ENCODE peak calls at places on chromosomes 5 and 9, in four cellular contexts. One of them, this sample, is unnamed.

GRCh38 chr5:172173771-172174170 is 14.3 kb downstream of the STK10 start:
- DNase-seq in fibroblast of lung: peak
- DNase-seq in brain microvascular endothelial cell: peak
- DNase-seq in A549: no peak
- DNase-seq in this sample: no peak

GRCh38 chr9:84917366-84918063 is 248.0 kb downstream of the NTRK2 start:
- DNase-seq in brain microvascular endothelial cell: no peak
- DNase-seq in fibroblast of lung: no peak
- DNase-seq in A549: no peak
- DNase-seq in this sample: no peak

GRCh38 chr5:32916648-32917047 is 205.5 kb downstream of the NPR3 start:
- DNase-seq in brain microvascular endothelial cell: peak
- DNase-seq in fibroblast of lung: peak
- DNase-seq in A549: peak
- DNase-seq in this sample: peak

GRCh38 chr5:34905564-34905963 is 9.7 kb downstream of the RAD1 start:
- DNase-seq in fibroblast of lung: peak
- DNase-seq in A549: peak
- DNase-seq in brain microvascular endothelial cell: no peak
- DNase-seq in this sample: no peak

GRCh38 chr5:83249156-83249555 is 171.8 kb downstream of the XRCC4 start:
- DNase-seq in fibroblast of lung: peak
- DNase-seq in brain microvascular endothelial cell: no peak
- DNase-seq in A549: no peak
- DNase-seq in this sample: no peak

GRCh38 chr5:87114631-87115030 is 153.1 kb upstream of the RASA1 start:
- DNase-seq in fibroblast of lung: no peak
- DNase-seq in brain microvascular endothelial cell: no peak
- DNase-seq in A549: no peak
- DNase-seq in this sample: no peak

GRCh38 chr5:126594676-126595485 is at the start of gene ALDH7A1:
- DNase-seq in fibroblast of lung: peak
- DNase-seq in brain microvascular endothelial cell: peak
- DNase-seq in A549: peak
- DNase-seq in this sample: peak

GRCh38 chr5:159362190-159362589 is 31.9 kb upstream of the IL12B start:
- DNase-seq in A549: no peak
- DNase-seq in fibroblast of lung: no peak
- DNase-seq in brain microvascular endothelial cell: no peak
- DNase-seq in this sample: no peak

GRCh38 chr9:131480258-131480657 is 22.5 kb upstream of the POMT1 start:
- DNase-seq in brain microvascular endothelial cell: no peak
- DNase-seq in fibroblast of lung: no peak
- DNase-seq in A549: no peak
- DNase-seq in this sample: no peak

GRCh38 chr9:95511952-95512750 is 4.6 kb downstream of the PTCH1 start:
- DNase-seq in brain microvascular endothelial cell: no peak
- DNase-seq in fibroblast of lung: peak
- DNase-seq in A549: no peak
- DNase-seq in this sample: no peak

GRCh38 chr9:113695901-113696300 is 180.2 kb upstream of the ZNF618 start:
- DNase-seq in brain microvascular endothelial cell: no peak
- DNase-seq in A549: no peak
- DNase-seq in fibroblast of lung: no peak
- DNase-seq in this sample: no peak

GRCh38 chr5:136135536-136135935 is 2.9 kb downstream of the SMAD5 start:
- DNase-seq in fibroblast of lung: peak
- DNase-seq in A549: no peak
- DNase-seq in brain microvascular endothelial cell: no peak
- DNase-seq in this sample: no peak

GRCh38 chr5:108642170-108642906 is 105.4 kb upstream of the FER start:
- DNase-seq in brain microvascular endothelial cell: peak
- DNase-seq in A549: peak
- DNase-seq in fibroblast of lung: peak
- DNase-seq in this sample: peak

GRCh38 chr5:170070556-170071412 is 34.9 kb upstream of the FOXI1 start:
- DNase-seq in A549: peak
- DNase-seq in brain microvascular endothelial cell: peak
- DNase-seq in fibroblast of lung: peak
- DNase-seq in this sample: peak

GRCh38 chr5:157473383-157474370 is 13.7 kb downstream of the NIPAL4 start:
- DNase-seq in fibroblast of lung: no peak
- DNase-seq in brain microvascular endothelial cell: peak
- DNase-seq in A549: no peak
- DNase-seq in this sample: no peak

GRCh38 chr5:106759581-106759980 is 911.2 kb downstream of the EFNA5 start:
- DNase-seq in fibroblast of lung: peak
- DNase-seq in A549: no peak
- DNase-seq in brain microvascular endothelial cell: peak
- DNase-seq in this sample: peak

GRCh38 chr5:151745071-151745705 is 13.2 kb downstream of the ATOX1 start:
- DNase-seq in A549: no peak
- DNase-seq in brain microvascular endothelial cell: peak
- DNase-seq in fibroblast of lung: peak
- DNase-seq in this sample: peak

GRCh38 chr9:20683351-20684034 is 566 bp upstream of the FOCAD start:
- DNase-seq in fibroblast of lung: peak
- DNase-seq in A549: peak
- DNase-seq in brain microvascular endothelial cell: peak
- DNase-seq in this sample: no peak

GRCh38 chr5:23525751-23526150 is 18.3 kb downstream of the PRDM9 start:
- DNase-seq in brain microvascular endothelial cell: no peak
- DNase-seq in A549: no peak
- DNase-seq in fibroblast of lung: no peak
- DNase-seq in this sample: no peak

GRCh38 chr5:132751444-132751843 is 4.2 kb downstream of the CCNI2 start:
- DNase-seq in brain microvascular endothelial cell: peak
- DNase-seq in A549: no peak
- DNase-seq in fibroblast of lung: peak
- DNase-seq in this sample: no peak

GRCh38 chr9:88398016-88398415 is 9.8 kb downstream of the SPIN1 start:
- DNase-seq in A549: no peak
- DNase-seq in brain microvascular endothelial cell: no peak
- DNase-seq in fibroblast of lung: no peak
- DNase-seq in this sample: no peak

GRCh38 chr5:54713923-54714581 is 196.5 kb downstream of the SNX18 start:
- DNase-seq in brain microvascular endothelial cell: peak
- DNase-seq in fibroblast of lung: peak
- DNase-seq in A549: no peak
- DNase-seq in this sample: peak

GRCh38 chr5:39274388-39275085 is 55.2 kb upstream of the FYB1 start:
- DNase-seq in A549: no peak
- DNase-seq in fibroblast of lung: peak
- DNase-seq in brain microvascular endothelial cell: no peak
- DNase-seq in this sample: no peak

GRCh38 chr5:56684159-56684558 is 131.2 kb upstream of the MAP3K1 start:
- DNase-seq in brain microvascular endothelial cell: no peak
- DNase-seq in A549: no peak
- DNase-seq in fibroblast of lung: no peak
- DNase-seq in this sample: no peak

GRCh38 chr9:12538842-12539584 is 154.2 kb upstream of the TYRP1 start:
- DNase-seq in brain microvascular endothelial cell: no peak
- DNase-seq in A549: no peak
- DNase-seq in fibroblast of lung: no peak
- DNase-seq in this sample: no peak

GRCh38 chr9:127734747-127735529 is at the start of gene TOR2A:
- DNase-seq in A549: peak
- DNase-seq in fibroblast of lung: peak
- DNase-seq in brain microvascular endothelial cell: peak
- DNase-seq in this sample: peak

GRCh38 chr5:76250463-76250862 is 152.6 kb upstream of the IQGAP2 start:
- DNase-seq in brain microvascular endothelial cell: no peak
- DNase-seq in A549: no peak
- DNase-seq in fibroblast of lung: no peak
- DNase-seq in this sample: no peak

GRCh38 chr5:13566903-13567339 is 377.6 kb downstream of the DNAH5 start:
- DNase-seq in fibroblast of lung: peak
- DNase-seq in A549: peak
- DNase-seq in brain microvascular endothelial cell: peak
- DNase-seq in this sample: no peak

GRCh38 chr5:33563530-33563929 is 122.8 kb downstream of the TARS1 start:
- DNase-seq in fibroblast of lung: no peak
- DNase-seq in A549: no peak
- DNase-seq in brain microvascular endothelial cell: no peak
- DNase-seq in this sample: no peak

GRCh38 chr5:179326176-179326997 is 18.9 kb downstream of the ADAMTS2 start:
- DNase-seq in fibroblast of lung: peak
- DNase-seq in A549: no peak
- DNase-seq in brain microvascular endothelial cell: no peak
- DNase-seq in this sample: no peak

GRCh38 chr5:181236471-181236870 is 7.2 kb downstream of the RACK1 start:
- DNase-seq in brain microvascular endothelial cell: no peak
- DNase-seq in A549: no peak
- DNase-seq in fibroblast of lung: no peak
- DNase-seq in this sample: no peak

GRCh38 chr5:54883374-54884194 is 101.8 kb downstream of the ESM1 start:
- DNase-seq in fibroblast of lung: peak
- DNase-seq in A549: no peak
- DNase-seq in brain microvascular endothelial cell: no peak
- DNase-seq in this sample: no peak

GRCh38 chr5:33313150-33313549 is 127.6 kb upstream of the TARS1 start:
- DNase-seq in brain microvascular endothelial cell: peak
- DNase-seq in fibroblast of lung: peak
- DNase-seq in A549: peak
- DNase-seq in this sample: peak

GRCh38 chr9:16316911-16317817 is 553.3 kb downstream of the BNC2 start:
- DNase-seq in A549: no peak
- DNase-seq in brain microvascular endothelial cell: no peak
- DNase-seq in fibroblast of lung: no peak
- DNase-seq in this sample: no peak

GRCh38 chr5:67494186-67494842 is 297.7 kb upstream of the CD180 start:
- DNase-seq in fibroblast of lung: no peak
- DNase-seq in brain microvascular endothelial cell: no peak
- DNase-seq in A549: no peak
- DNase-seq in this sample: no peak

GRCh38 chr5:126624534-126624933 is 23.8 kb downstream of the PHAX start:
- DNase-seq in fibroblast of lung: peak
- DNase-seq in brain microvascular endothelial cell: peak
- DNase-seq in A549: peak
- DNase-seq in this sample: peak

GRCh38 chr9:135414293-135414692 is 65.3 kb upstream of the PPP1R26 start:
- DNase-seq in brain microvascular endothelial cell: no peak
- DNase-seq in A549: no peak
- DNase-seq in fibroblast of lung: no peak
- DNase-seq in this sample: no peak

GRCh38 chr9:108058137-108058779 is 568.7 kb upstream of the KLF4 start:
- DNase-seq in brain microvascular endothelial cell: no peak
- DNase-seq in fibroblast of lung: no peak
- DNase-seq in A549: no peak
- DNase-seq in this sample: no peak

GRCh38 chr9:108056805-108057386 is 567.3 kb upstream of the KLF4 start:
- DNase-seq in A549: peak
- DNase-seq in fibroblast of lung: peak
- DNase-seq in brain microvascular endothelial cell: peak
- DNase-seq in this sample: no peak

GRCh38 chr9:108053555-108054061 is 564.0 kb upstream of the KLF4 start:
- DNase-seq in A549: no peak
- DNase-seq in fibroblast of lung: peak
- DNase-seq in brain microvascular endothelial cell: peak
- DNase-seq in this sample: peak

GRCh38 chr9:108057421-108058136 is 568.0 kb upstream of the KLF4 start:
- DNase-seq in brain microvascular endothelial cell: peak
- DNase-seq in A549: peak
- DNase-seq in fibroblast of lung: peak
- DNase-seq in this sample: peak

DNA sequence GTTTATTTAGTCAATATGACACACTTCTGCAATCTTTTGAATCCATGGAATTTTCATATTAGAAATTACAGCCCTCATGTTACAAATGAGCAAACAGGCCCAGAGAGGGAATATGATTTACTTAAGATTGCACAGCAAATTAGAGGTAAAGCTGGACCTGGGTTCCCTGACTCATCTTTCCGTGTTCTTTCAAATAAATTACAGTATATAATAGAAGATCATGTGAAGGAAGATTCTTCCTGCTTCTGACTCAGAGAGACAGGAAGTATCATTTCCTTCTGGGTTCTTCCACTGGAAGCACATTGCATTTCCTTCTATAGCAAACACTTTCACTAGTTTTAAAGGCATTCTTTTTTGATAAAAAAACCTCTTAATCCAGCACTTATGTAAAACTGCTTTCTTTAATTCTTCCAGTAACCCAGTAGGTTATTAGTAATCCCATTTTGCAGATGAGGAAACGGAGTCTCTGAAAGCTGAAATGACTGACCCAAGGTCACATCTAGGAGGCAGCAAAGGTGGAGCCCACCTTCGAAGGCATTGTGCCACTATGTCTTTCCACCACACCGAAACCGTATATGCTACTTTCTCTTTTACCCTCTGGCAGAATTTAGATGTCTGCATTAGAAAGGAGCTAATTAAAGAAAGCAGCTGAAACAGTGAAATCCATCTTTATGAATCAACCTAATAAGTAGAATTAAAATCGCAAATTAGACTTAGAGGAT is 566.7 kb upstream of the KLF4 start:
- DNase-seq in fibroblast of lung: peak
- DNase-seq in brain microvascular endothelial cell: no peak
- DNase-seq in A549: no peak
- DNase-seq in this sample: no peak
- H3K27ac ChIP-seq in fibroblast of lung: peak
- H3K27ac ChIP-seq in brain microvascular endothelial cell: peak
- H3K27ac ChIP-seq in A549: peak
- H3K27ac ChIP-seq in this sample: peak

GRCh38 chr5:31187591-31187990 is 5.9 kb upstream of the CDH6 start:
- DNase-seq in A549: no peak
- DNase-seq in brain microvascular endothelial cell: no peak
- DNase-seq in fibroblast of lung: no peak
- DNase-seq in this sample: no peak
- H3K4me3 ChIP-seq in A549: no peak
- H3K4me3 ChIP-seq in brain microvascular endothelial cell: no peak
- H3K4me3 ChIP-seq in fibroblast of lung: no peak
- H3K4me3 ChIP-seq in this sample: no peak

GRCh38 chr5:113043491-113043931 is 66.9 kb downstream of the DCP2 start:
- DNase-seq in fibroblast of lung: peak
- DNase-seq in brain microvascular endothelial cell: no peak
- DNase-seq in A549: no peak
- DNase-seq in this sample: no peak
- TF ChIP-seq CTCF in fibroblast of lung: peak
- TF ChIP-seq CTCF in brain microvascular endothelial cell: no peak
- TF ChIP-seq CTCF in A549: no peak
- TF ChIP-seq CTCF in this sample: no peak

GRCh38 chr5:149128023-149128875 is 13.0 kb upstream of the ABLIM3 start:
- DNase-seq in fibroblast of lung: peak
- DNase-seq in A549: peak
- DNase-seq in brain microvascular endothelial cell: peak
- DNase-seq in this sample: no peak
- H3K27ac ChIP-seq in fibroblast of lung: no peak
- H3K27ac ChIP-seq in A549: no peak
- H3K27ac ChIP-seq in brain microvascular endothelial cell: no peak
- H3K27ac ChIP-seq in this sample: no peak